ENCODE peak calls at places on chromosomes 12 and 14, in eight cellular contexts. One of them, this sample, is unnamed.

GRCh38 chr12:124359671-124360581 is 65.0 kb downstream of the RFLNA start:
- DNase-seq in T-helper 2 cell: no peak
- DNase-seq in stimulated activated CD8-positive, alpha-beta memory T cell treated with anti-CD3 and anti-CD28 coated beads, Interleukin-4, amount 100 ng/mL, for 24 hours: no peak
- DNase-seq in ELF-1: peak; percentile 63
- DNase-seq in stimulated activated CD4-positive, alpha-beta T cell treated with anti-CD3 and anti-CD28 coated beads, Interleukin-15, amount 100 ng/mL, for 48 hours: no peak
- DNase-seq in activated CD4-positive, alpha-beta T cell treated with anti-CD3 and anti-CD28 coated beads, Interleukin-2, amount 10 ng/mL, durations not matched to agents 7 days and 5 days: no peak
- DNase-seq in fibroblast of mammary gland: no peak
- DNase-seq in KBM-7: no peak
- DNase-seq in this sample: no peak

GRCh38 chr14:42353315-42353714 is 746.6 kb downstream of the LRFN5 start:
- DNase-seq in T-helper 2 cell: no peak
- DNase-seq in KBM-7: no peak
- DNase-seq in fibroblast of mammary gland: no peak
- DNase-seq in stimulated activated CD8-positive, alpha-beta memory T cell treated with anti-CD3 and anti-CD28 coated beads, Interleukin-4, amount 100 ng/mL, for 24 hours: no peak
- DNase-seq in ELF-1: no peak
- DNase-seq in stimulated activated CD4-positive, alpha-beta T cell treated with anti-CD3 and anti-CD28 coated beads, Interleukin-15, amount 100 ng/mL, for 48 hours: no peak
- DNase-seq in activated CD4-positive, alpha-beta T cell treated with anti-CD3 and anti-CD28 coated beads, Interleukin-2, amount 10 ng/mL, durations not matched to agents 7 days and 5 days: no peak
- DNase-seq in this sample: no peak

GRCh38 chr14:104978774-104979691 is 859 bp upstream of the AHNAK2 start:
- DNase-seq in fibroblast of mammary gland: no peak
- DNase-seq in stimulated activated CD8-positive, alpha-beta memory T cell treated with anti-CD3 and anti-CD28 coated beads, Interleukin-4, amount 100 ng/mL, for 24 hours: no peak
- DNase-seq in ELF-1: no peak
- DNase-seq in T-helper 2 cell: no peak
- DNase-seq in stimulated activated CD4-positive, alpha-beta T cell treated with anti-CD3 and anti-CD28 coated beads, Interleukin-15, amount 100 ng/mL, for 48 hours: no peak
- DNase-seq in activated CD4-positive, alpha-beta T cell treated with anti-CD3 and anti-CD28 coated beads, Interleukin-2, amount 10 ng/mL, durations not matched to agents 7 days and 5 days: no peak
- DNase-seq in KBM-7: no peak
- DNase-seq in this sample: no peak

GRCh38 chr14:71665157-71665556 is 267.1 kb upstream of the RGS6 start:
- DNase-seq in activated CD4-positive, alpha-beta T cell treated with anti-CD3 and anti-CD28 coated beads, Interleukin-2, amount 10 ng/mL, durations not matched to agents 7 days and 5 days: no peak
- DNase-seq in KBM-7: no peak
- DNase-seq in stimulated activated CD8-positive, alpha-beta memory T cell treated with anti-CD3 and anti-CD28 coated beads, Interleukin-4, amount 100 ng/mL, for 24 hours: no peak
- DNase-seq in fibroblast of mammary gland: peak; percentile 92
- DNase-seq in ELF-1: no peak
- DNase-seq in stimulated activated CD4-positive, alpha-beta T cell treated with anti-CD3 and anti-CD28 coated beads, Interleukin-15, amount 100 ng/mL, for 48 hours: no peak
- DNase-seq in T-helper 2 cell: no peak
- DNase-seq in this sample: no peak

GRCh38 chr12:4802841-4803240 is 82.6 kb downstream of the GALNT8 start:
- DNase-seq in T-helper 2 cell: no peak
- DNase-seq in KBM-7: no peak
- DNase-seq in ELF-1: no peak
- DNase-seq in stimulated activated CD4-positive, alpha-beta T cell treated with anti-CD3 and anti-CD28 coated beads, Interleukin-15, amount 100 ng/mL, for 48 hours: no peak
- DNase-seq in activated CD4-positive, alpha-beta T cell treated with anti-CD3 and anti-CD28 coated beads, Interleukin-2, amount 10 ng/mL, durations not matched to agents 7 days and 5 days: no peak
- DNase-seq in stimulated activated CD8-positive, alpha-beta memory T cell treated with anti-CD3 and anti-CD28 coated beads, Interleukin-4, amount 100 ng/mL, for 24 hours: no peak
- DNase-seq in fibroblast of mammary gland: no peak
- DNase-seq in this sample: no peak

GRCh38 chr12:38744056-38744455 is 161.3 kb downstream of the CPNE8 start:
- DNase-seq in T-helper 2 cell: no peak
- DNase-seq in KBM-7: no peak
- DNase-seq in fibroblast of mammary gland: peak; percentile 33
- DNase-seq in stimulated activated CD4-positive, alpha-beta T cell treated with anti-CD3 and anti-CD28 coated beads, Interleukin-15, amount 100 ng/mL, for 48 hours: no peak
- DNase-seq in stimulated activated CD8-positive, alpha-beta memory T cell treated with anti-CD3 and anti-CD28 coated beads, Interleukin-4, amount 100 ng/mL, for 24 hours: no peak
- DNase-seq in activated CD4-positive, alpha-beta T cell treated with anti-CD3 and anti-CD28 coated beads, Interleukin-2, amount 10 ng/mL, durations not matched to agents 7 days and 5 days: no peak
- DNase-seq in ELF-1: no peak
- DNase-seq in this sample: no peak

GRCh38 chr12:80946591-80946990 is 8.9 kb upstream of the LIN7A start:
- DNase-seq in fibroblast of mammary gland: peak; percentile 40
- DNase-seq in T-helper 2 cell: no peak
- DNase-seq in KBM-7: no peak
- DNase-seq in stimulated activated CD8-positive, alpha-beta memory T cell treated with anti-CD3 and anti-CD28 coated beads, Interleukin-4, amount 100 ng/mL, for 24 hours: no peak
- DNase-seq in ELF-1: no peak
- DNase-seq in activated CD4-positive, alpha-beta T cell treated with anti-CD3 and anti-CD28 coated beads, Interleukin-2, amount 10 ng/mL, durations not matched to agents 7 days and 5 days: no peak
- DNase-seq in stimulated activated CD4-positive, alpha-beta T cell treated with anti-CD3 and anti-CD28 coated beads, Interleukin-15, amount 100 ng/mL, for 48 hours: no peak
- DNase-seq in this sample: no peak

GRCh38 chr12:100110276-100110675 is 32.4 kb downstream of the BLTP3B start:
- DNase-seq in stimulated activated CD8-positive, alpha-beta memory T cell treated with anti-CD3 and anti-CD28 coated beads, Interleukin-4, amount 100 ng/mL, for 24 hours: no peak
- DNase-seq in stimulated activated CD4-positive, alpha-beta T cell treated with anti-CD3 and anti-CD28 coated beads, Interleukin-15, amount 100 ng/mL, for 48 hours: no peak
- DNase-seq in KBM-7: no peak
- DNase-seq in activated CD4-positive, alpha-beta T cell treated with anti-CD3 and anti-CD28 coated beads, Interleukin-2, amount 10 ng/mL, durations not matched to agents 7 days and 5 days: no peak
- DNase-seq in fibroblast of mammary gland: no peak
- DNase-seq in T-helper 2 cell: no peak
- DNase-seq in ELF-1: no peak
- DNase-seq in this sample: no peak

GRCh38 chr14:50067723-50068495 is 48.5 kb downstream of the VCPKMT start:
- DNase-seq in ELF-1: no peak
- DNase-seq in T-helper 2 cell: no peak
- DNase-seq in fibroblast of mammary gland: peak; percentile 76
- DNase-seq in KBM-7: no peak
- DNase-seq in stimulated activated CD8-positive, alpha-beta memory T cell treated with anti-CD3 and anti-CD28 coated beads, Interleukin-4, amount 100 ng/mL, for 24 hours: no peak
- DNase-seq in stimulated activated CD4-positive, alpha-beta T cell treated with anti-CD3 and anti-CD28 coated beads, Interleukin-15, amount 100 ng/mL, for 48 hours: no peak
- DNase-seq in activated CD4-positive, alpha-beta T cell treated with anti-CD3 and anti-CD28 coated beads, Interleukin-2, amount 10 ng/mL, durations not matched to agents 7 days and 5 days: no peak
- DNase-seq in this sample: no peak

GRCh38 chr12:30795660-30796507 is 41.1 kb upstream of the CAPRIN2 start:
- DNase-seq in ELF-1: peak; percentile 82
- DNase-seq in stimulated activated CD4-positive, alpha-beta T cell treated with anti-CD3 and anti-CD28 coated beads, Interleukin-15, amount 100 ng/mL, for 48 hours: peak; percentile 56
- DNase-seq in fibroblast of mammary gland: peak; percentile 80
- DNase-seq in KBM-7: peak; percentile 26
- DNase-seq in stimulated activated CD8-positive, alpha-beta memory T cell treated with anti-CD3 and anti-CD28 coated beads, Interleukin-4, amount 100 ng/mL, for 24 hours: peak; percentile 53
- DNase-seq in activated CD4-positive, alpha-beta T cell treated with anti-CD3 and anti-CD28 coated beads, Interleukin-2, amount 10 ng/mL, durations not matched to agents 7 days and 5 days: peak; percentile 47
- DNase-seq in T-helper 2 cell: peak; percentile 13
- DNase-seq in this sample: peak; percentile 60

GRCh38 chr12:4545195-4545594 is 6.5 kb downstream of the RAD51AP1 start:
- DNase-seq in T-helper 2 cell: no peak
- DNase-seq in activated CD4-positive, alpha-beta T cell treated with anti-CD3 and anti-CD28 coated beads, Interleukin-2, amount 10 ng/mL, durations not matched to agents 7 days and 5 days: no peak
- DNase-seq in stimulated activated CD8-positive, alpha-beta memory T cell treated with anti-CD3 and anti-CD28 coated beads, Interleukin-4, amount 100 ng/mL, for 24 hours: no peak
- DNase-seq in KBM-7: no peak
- DNase-seq in ELF-1: no peak
- DNase-seq in stimulated activated CD4-positive, alpha-beta T cell treated with anti-CD3 and anti-CD28 coated beads, Interleukin-15, amount 100 ng/mL, for 48 hours: no peak
- DNase-seq in fibroblast of mammary gland: no peak
- DNase-seq in this sample: no peak

GRCh38 chr12:106049546-106049945 is 89.2 kb downstream of the NUAK1 start:
- DNase-seq in fibroblast of mammary gland: no peak
- DNase-seq in KBM-7: no peak
- DNase-seq in stimulated activated CD4-positive, alpha-beta T cell treated with anti-CD3 and anti-CD28 coated beads, Interleukin-15, amount 100 ng/mL, for 48 hours: no peak
- DNase-seq in ELF-1: no peak
- DNase-seq in T-helper 2 cell: no peak
- DNase-seq in activated CD4-positive, alpha-beta T cell treated with anti-CD3 and anti-CD28 coated beads, Interleukin-2, amount 10 ng/mL, durations not matched to agents 7 days and 5 days: no peak
- DNase-seq in stimulated activated CD8-positive, alpha-beta memory T cell treated with anti-CD3 and anti-CD28 coated beads, Interleukin-4, amount 100 ng/mL, for 24 hours: no peak
- DNase-seq in this sample: no peak

GRCh38 chr14:74531467-74531866 is 37.9 kb downstream of the ISCA2 start:
- DNase-seq in activated CD4-positive, alpha-beta T cell treated with anti-CD3 and anti-CD28 coated beads, Interleukin-2, amount 10 ng/mL, durations not matched to agents 7 days and 5 days: no peak
- DNase-seq in stimulated activated CD8-positive, alpha-beta memory T cell treated with anti-CD3 and anti-CD28 coated beads, Interleukin-4, amount 100 ng/mL, for 24 hours: no peak
- DNase-seq in KBM-7: peak; percentile 15
- DNase-seq in stimulated activated CD4-positive, alpha-beta T cell treated with anti-CD3 and anti-CD28 coated beads, Interleukin-15, amount 100 ng/mL, for 48 hours: no peak
- DNase-seq in fibroblast of mammary gland: peak; percentile 58
- DNase-seq in ELF-1: peak; percentile 84
- DNase-seq in T-helper 2 cell: no peak
- DNase-seq in this sample: no peak

GRCh38 chr14:49770212-49770817 is 2.4 kb downstream of the KLHDC2 start:
- DNase-seq in stimulated activated CD4-positive, alpha-beta T cell treated with anti-CD3 and anti-CD28 coated beads, Interleukin-15, amount 100 ng/mL, for 48 hours: no peak
- DNase-seq in fibroblast of mammary gland: peak; percentile 25
- DNase-seq in stimulated activated CD8-positive, alpha-beta memory T cell treated with anti-CD3 and anti-CD28 coated beads, Interleukin-4, amount 100 ng/mL, for 24 hours: no peak
- DNase-seq in T-helper 2 cell: no peak
- DNase-seq in KBM-7: no peak
- DNase-seq in ELF-1: peak; percentile 62
- DNase-seq in activated CD4-positive, alpha-beta T cell treated with anti-CD3 and anti-CD28 coated beads, Interleukin-2, amount 10 ng/mL, durations not matched to agents 7 days and 5 days: no peak
- DNase-seq in this sample: no peak

GRCh38 chr12:20356048-20356447 is 12.3 kb upstream of the PDE3A start:
- DNase-seq in T-helper 2 cell: no peak
- DNase-seq in ELF-1: no peak
- DNase-seq in fibroblast of mammary gland: no peak
- DNase-seq in activated CD4-positive, alpha-beta T cell treated with anti-CD3 and anti-CD28 coated beads, Interleukin-2, amount 10 ng/mL, durations not matched to agents 7 days and 5 days: no peak
- DNase-seq in KBM-7: no peak
- DNase-seq in stimulated activated CD4-positive, alpha-beta T cell treated with anti-CD3 and anti-CD28 coated beads, Interleukin-15, amount 100 ng/mL, for 48 hours: no peak
- DNase-seq in stimulated activated CD8-positive, alpha-beta memory T cell treated with anti-CD3 and anti-CD28 coated beads, Interleukin-4, amount 100 ng/mL, for 24 hours: no peak
- DNase-seq in this sample: no peak

This sample was measured in GM12891.